ENCODE peak calls at places on chromosomes 2 and 18, in five cellular contexts. Z, F, P, M and R are unnamed samples.

GRCh38 chr2:126934803-126935202 is 36.1 kb downstream of the TEX51 start:
- DNase-seq in Z (no peak), F (no peak), P (no peak), M (no peak), R (no peak)

GRCh38 chr2:1972428-1972827 is 228.1 kb upstream of the PXDN start:
- DNase-seq in Z (no peak), F (no peak), P (no peak), M (no peak), R (no peak)

GRCh38 chr2:44097322-44097907 is 71.3 kb upstream of the PPM1B start:
- DNase-seq in Z (no peak), F (peak), P (no peak), M (no peak), R (no peak)

GRCh38 chr2:178193823-178194599 is at the start of gene OSBPL6:
- DNase-seq in Z (peak), F (peak), P (peak), M (peak), R (peak)

GRCh38 chr2:11679016-11679415 is 9.0 kb upstream of the NTSR2 start:
- DNase-seq in Z (no peak), F (no peak), P (no peak), M (no peak), R (no peak)

GRCh38 chr18:36461551-36461987 is 164.1 kb downstream of the FHOD3 start:
- DNase-seq in Z (no peak), F (no peak), P (no peak), M (no peak), R (no peak)

GRCh38 chr2:57890993-57891688 is 155.5 kb upstream of the VRK2 start:
- DNase-seq in Z (no peak), F (no peak), P (no peak), M (no peak), R (no peak)

GRCh38 chr18:58831610-58832009 is 33.1 kb upstream of the ZNF532 start:
- DNase-seq in Z (no peak), F (no peak), P (no peak), M (no peak), R (no peak)

GRCh38 chr2:80499095-80499494 is 194.5 kb upstream of the LRRTM1 start:
- DNase-seq in Z (peak), F (no peak), P (no peak), M (no peak), R (peak)

GRCh38 chr2:155250800-155251199 is 552.3 kb downstream of the KCNJ3 start:
- DNase-seq in Z (no peak), F (no peak), P (no peak), M (peak), R (no peak)

GRCh38 chr2:113979172-113980128 is 89.6 kb downstream of the ACTR3 start:
- DNase-seq in Z (no peak), F (no peak), P (peak), M (no peak), R (peak)

GRCh38 chr2:176934869-176935415 is 277.7 kb upstream of the HNRNPA3 start:
- DNase-seq in Z (no peak), F (no peak), P (no peak), M (no peak), R (no peak)

GRCh38 chr2:10844083-10844482 is 31.5 kb upstream of the PDIA6 start:
- DNase-seq in Z (peak), F (peak), P (no peak), M (peak), R (no peak)

GRCh38 chr18:51151568-51152511 is 45.6 kb downstream of the MEX3C start:
- DNase-seq in Z (no peak), F (no peak), P (peak), M (no peak), R (no peak)

GRCh38 chr18:50523165-50523564 is 36.7 kb upstream of the MAPK4 start:
- DNase-seq in Z (no peak), F (no peak), P (no peak), M (no peak), R (no peak)

GRCh38 chr2:176187306-176188217 is 906 bp upstream of the HOXD1 start:
- DNase-seq in Z (no peak), F (no peak), P (no peak), M (no peak), R (peak)

GRCh38 chr18:67715567-67715966 is 199.0 kb upstream of the DSEL start:
- DNase-seq in Z (no peak), F (no peak), P (no peak), M (no peak), R (no peak)

GRCh38 chr2:1995987-1996386 is 251.7 kb upstream of the PXDN start:
- DNase-seq in Z (no peak), F (no peak), P (no peak), M (no peak), R (no peak)

GRCh38 chr2:55419236-55419513 is 481 bp downstream of the CCDC88A start:
- DNase-seq in Z (no peak), F (no peak), P (peak), M (peak), R (no peak)

GRCh38 chr2:176566936-176567335 is 297.7 kb downstream of the MTX2 start:
- DNase-seq in Z (no peak), F (no peak), P (no peak), M (no peak), R (no peak)

GRCh38 chr2:84077504-84077903 is 381.6 kb downstream of the SUCLG1 start:
- DNase-seq in Z (peak), F (no peak), P (no peak), M (peak), R (peak)

GRCh38 chr2:235406420-235406819 is 87.4 kb upstream of the AGAP1 start:
- DNase-seq in Z (peak), F (no peak), P (no peak), M (no peak), R (no peak)

GRCh38 chr2:12555012-12555645 is 161.6 kb upstream of the TRIB2 start:
- DNase-seq in Z (no peak), F (peak), P (peak), M (no peak), R (no peak)

GRCh38 chr2:190684941-190685340 is 36.1 kb downstream of the NAB1 start:
- DNase-seq in Z (no peak), F (no peak), P (no peak), M (no peak), R (no peak)

GRCh38 chr2:102187191-102188150 is 648 bp downstream of the IL1RL2 start:
- DNase-seq in Z (peak), F (no peak), P (peak), M (no peak), R (peak)
- TF ChIP-seq CTCF in Z (peak), F (no peak), P (peak), M (no peak), R (no peak)

DNA sequence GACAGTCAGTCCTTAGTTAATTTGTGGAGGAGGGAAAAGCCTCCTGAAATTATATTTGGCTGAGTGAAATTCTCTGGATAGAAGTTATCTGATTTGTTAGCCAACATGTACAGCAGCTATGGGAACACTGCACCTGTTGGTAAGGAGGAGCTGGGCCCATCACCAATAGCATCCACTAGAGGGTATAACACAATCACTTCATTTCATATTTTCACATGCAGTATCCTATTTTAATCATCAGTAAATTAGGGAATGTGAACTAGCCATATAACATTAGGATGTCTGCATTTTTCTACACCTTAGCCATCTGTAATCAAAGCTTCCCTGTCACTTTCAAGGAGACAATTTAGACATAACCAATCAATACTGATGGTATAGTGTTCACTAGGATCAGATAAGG is 818.4 kb upstream of the CDH2 start:
- DNase-seq in Z (no peak), F (no peak), P (no peak), M (peak), R (no peak)
- TF ChIP-seq CTCF in Z (no peak), F (peak), P (no peak), M (no peak), R (no peak)

GRCh38 chr2:45777996-45778719 is 126.7 kb downstream of the PRKCE start:
- DNase-seq in Z (no peak), F (no peak), P (no peak), M (peak), R (no peak)
- TF ChIP-seq CTCF in Z (no peak), F (no peak), P (no peak), M (no peak), R (no peak)

GRCh38 chr2:7363906-7364305 is 446.7 kb downstream of the RNF144A start:
- DNase-seq in Z (no peak), F (no peak), P (no peak), M (no peak), R (no peak)
- TF ChIP-seq CTCF in Z (no peak), F (no peak), P (no peak), M (no peak), R (no peak)

DNA sequence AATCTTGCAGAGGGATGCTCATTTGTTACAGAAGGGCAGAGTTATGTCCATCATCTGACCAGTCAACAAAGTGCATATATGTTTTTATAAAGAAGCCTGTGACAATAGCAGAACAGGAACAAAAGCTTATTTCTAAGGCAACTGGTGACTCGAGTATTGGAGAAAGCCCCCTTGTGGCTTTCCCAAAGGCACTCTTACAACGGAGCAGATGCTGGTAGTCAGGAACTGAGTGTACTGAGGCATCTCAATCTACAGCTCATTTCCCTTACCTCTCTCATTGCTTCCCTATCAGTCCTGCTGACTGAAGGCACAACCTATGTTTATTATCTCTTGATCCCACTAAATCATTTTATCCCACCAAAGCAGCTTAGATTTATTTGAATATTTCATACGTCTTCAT is 557.1 kb upstream of the CHAC2 start:
- DNase-seq in Z (no peak), F (no peak), P (no peak), M (no peak), R (no peak)
- TF ChIP-seq CTCF in Z (no peak), F (no peak), P (no peak), M (no peak), R (no peak)

GRCh38 chr2:220704810-220705209 is 867.3 kb downstream of the EPHA4 start:
- DNase-seq in Z (no peak), F (no peak), P (no peak), M (no peak), R (no peak)
- TF ChIP-seq CTCF in Z (no peak), F (no peak), P (no peak), M (no peak), R (no peak)

GRCh38 chr18:46173393-46174316 is 69.5 kb downstream of the HAUS1 start:
- DNase-seq in Z (peak), F (peak), P (peak), M (peak), R (peak)

GRCh38 chr18:46169464-46169941 is 65.3 kb downstream of the HAUS1 start:
- DNase-seq in Z (peak), F (peak), P (no peak), M (no peak), R (no peak)

GRCh38 chr18:46171331-46171730 is 67.1 kb downstream of the HAUS1 start:
- DNase-seq in Z (no peak), F (peak), P (no peak), M (no peak), R (no peak)

GRCh38 chr18:46179306-46179705 is 75.1 kb downstream of the HAUS1 start:
- DNase-seq in Z (no peak), F (no peak), P (no peak), M (no peak), R (no peak)

GRCh38 chr18:46174317-46175039 is 70.3 kb downstream of the HAUS1 start:
- DNase-seq in Z (peak), F (peak), P (peak), M (no peak), R (peak)
- TF ChIP-seq CTCF in Z (no peak), F (no peak), P (no peak), M (no peak), R (no peak)

DNA sequence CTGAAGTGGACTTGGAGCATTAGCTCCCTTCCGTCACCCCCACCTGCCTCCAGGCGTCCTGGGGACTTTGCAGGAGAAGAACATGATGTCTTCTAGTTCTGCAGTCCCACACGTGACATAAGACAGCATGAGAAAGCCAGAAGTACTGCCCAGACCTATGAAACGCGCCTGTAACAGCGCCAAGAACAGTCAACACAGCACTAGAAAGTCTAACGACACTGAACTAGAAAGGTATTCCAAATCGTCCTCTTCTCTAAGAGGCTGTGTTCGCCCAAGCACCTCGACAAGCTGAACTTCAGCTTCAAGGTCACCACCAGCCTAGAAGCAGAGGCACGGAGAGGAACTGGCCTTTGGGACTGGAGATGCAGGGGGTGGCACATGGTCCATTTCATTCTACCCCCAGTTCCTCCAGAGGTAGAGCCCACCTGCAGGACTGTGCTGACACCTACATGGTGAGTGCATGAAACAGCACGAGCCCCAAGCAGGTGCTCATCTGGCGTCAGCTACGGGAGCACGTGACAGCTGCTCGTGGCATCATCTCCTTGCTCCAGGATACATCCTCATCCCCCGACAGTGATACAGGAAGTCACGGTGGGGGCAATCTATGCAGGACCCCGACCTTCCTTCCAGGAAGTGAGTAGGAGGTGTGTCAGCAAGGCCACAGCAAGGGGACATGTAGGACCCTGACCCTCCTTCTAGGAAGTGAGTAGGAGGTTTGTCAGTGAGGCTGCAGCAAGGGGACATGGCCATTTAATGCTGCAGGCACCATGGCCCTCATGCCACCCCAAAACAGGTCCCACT is 3.7 kb downstream of the HDAC4 start:
- DNase-seq in Z (peak), F (no peak), P (peak), M (no peak), R (no peak)
- TF ChIP-seq CTCF in Z (no peak), F (peak), P (peak), M (no peak), R (no peak)

GRCh38 chr2:64655873-64656272 is 2.2 kb upstream of the SERTAD2 start:
- DNase-seq in Z (no peak), F (no peak), P (no peak), M (no peak), R (no peak)

GRCh38 chr2:64653174-64654062 is at the start of gene SERTAD2:
- DNase-seq in Z (peak), F (peak), P (peak), M (peak), R (peak)

GRCh38 chr2:64652231-64653173 is 1.2 kb downstream of the SERTAD2 start:
- DNase-seq in Z (peak), F (peak), P (no peak), M (peak), R (no peak)

GRCh38 chr2:64654993-64655666 is 1.4 kb upstream of the SERTAD2 start:
- DNase-seq in Z (peak), F (no peak), P (no peak), M (peak), R (no peak)

DNA sequence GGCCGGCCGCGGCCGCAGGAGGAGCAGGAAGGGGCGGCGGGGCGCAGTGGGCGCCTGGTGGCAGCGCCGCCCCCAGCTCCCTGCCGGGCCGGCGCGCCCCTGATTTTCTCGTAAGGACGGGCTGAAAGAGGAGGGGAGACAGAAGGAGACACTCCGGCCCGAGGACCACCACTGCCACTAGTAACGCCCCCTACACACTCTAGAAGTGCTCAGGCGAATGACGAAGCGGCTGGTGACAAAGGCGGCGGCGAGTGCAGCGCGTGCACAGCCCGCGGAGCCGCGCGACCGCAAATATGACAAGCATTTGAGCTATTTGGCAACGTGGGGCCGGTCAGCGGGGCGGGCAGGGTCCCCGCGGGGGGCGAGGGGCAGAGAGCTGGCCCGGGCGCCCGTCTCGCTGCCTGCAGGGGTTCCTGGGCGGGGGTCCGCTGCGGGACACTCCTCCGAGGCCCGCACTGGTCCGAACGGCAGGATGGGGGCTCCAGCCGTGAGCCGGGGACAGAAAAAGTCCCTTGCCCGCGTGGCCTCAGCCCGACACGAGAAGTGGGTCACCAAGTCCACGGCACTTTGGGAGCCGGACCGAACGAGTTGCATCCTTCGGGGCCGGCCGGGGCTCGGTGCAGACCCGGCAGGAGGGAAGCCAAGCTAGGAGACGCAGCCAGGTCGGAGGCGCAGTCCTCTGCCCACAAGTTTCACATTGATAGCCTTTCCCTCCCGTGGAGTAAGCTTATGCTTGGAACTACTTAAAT is 524 bp upstream of the SERTAD2 start:
- DNase-seq in Z (peak), F (peak), P (peak), M (peak), R (peak)
- TF ChIP-seq CTCF in Z (no peak), F (no peak), P (no peak), M (no peak), R (no peak)